ENCODE peak calls at places on chromosomes 11 and 22, in five cellular contexts. B is ovary, N is suprapubic skin, L is lower lobe of right lung, T is GM23338. K is an unnamed sample. For H3K4me1, the result is how much of the 10 kb centered on the place peaks cover.

GRCh38 chr11:46461461-46461927 is 69.9 kb upstream of the CHRM4 start:
- DNase-seq in B (no peak), N (no peak), L (no peak), T (no peak), K (no peak)

GRCh38 chr22:48703265-48703941 is 1124.3 kb downstream of the BRD1 start:
- DNase-seq in B (no peak), N (peak), L (peak), T (no peak), K (no peak)

GRCh38 chr22:46432164-46433068 is 96.9 kb downstream of the TRMU start:
- DNase-seq in B (no peak), N (no peak), L (no peak), T (no peak), K (no peak)

GRCh38 chr11:252666-253065 is 15.9 kb downstream of the PSMD13 start:
- DNase-seq in B (no peak), N (no peak), L (no peak), T (no peak), K (no peak)

GRCh38 chr11:85595285-85595884 is 31.8 kb downstream of the DLG2 start:
- DNase-seq in B (no peak), N (no peak), L (no peak), T (peak), K (no peak)

GRCh38 chr11:41534861-41535260 is 75.4 kb upstream of the LRRC4C start:
- DNase-seq in B (no peak), N (no peak), L (no peak), T (no peak), K (no peak)

GRCh38 chr11:81203876-81204275 is 1529.8 kb downstream of the FAM181B start:
- DNase-seq in B (no peak), N (no peak), L (no peak), T (no peak), K (no peak)

GRCh38 chr11:64745523-64746328 is 1.8 kb upstream of the RASGRP2 start:
- DNase-seq in B (peak), N (peak), L (peak), T (peak), K (peak)

GRCh38 chr11:115206365-115207022 is 297.7 kb downstream of the CADM1 start:
- DNase-seq in B (no peak), N (no peak), L (no peak), T (no peak), K (no peak)

GRCh38 chr11:125329786-125330185 is 165.2 kb downstream of the PKNOX2 start:
- DNase-seq in B (no peak), N (no peak), L (no peak), T (no peak), K (no peak)

GRCh38 chr11:118001494-118001971 is 15.3 kb downstream of the IL10RA start:
- DNase-seq in B (no peak), N (no peak), L (no peak), T (no peak), K (no peak)

GRCh38 chr22:35457729-35458546 is 58.0 kb downstream of the MCM5 start:
- DNase-seq in B (no peak), N (no peak), L (no peak), T (no peak), K (no peak)

GRCh38 chr11:71333473-71333872 is 81.1 kb upstream of the SHANK2 start:
- DNase-seq in B (no peak), N (no peak), L (no peak), T (no peak), K (no peak)

GRCh38 chr11:122150484-122151124 is 34.6 kb upstream of the BLID start:
- DNase-seq in B (no peak), N (no peak), L (no peak), T (no peak), K (no peak)

GRCh38 chr22:38718414-38718813 is 12.7 kb downstream of the GTPBP1 start:
- DNase-seq in B (peak), N (no peak), L (peak), T (peak), K (no peak)

GRCh38 chr11:9714540-9714939 is 50.7 kb downstream of the SWAP70 start:
- DNase-seq in B (no peak), N (no peak), L (no peak), T (no peak), K (no peak)

GRCh38 chr11:111764621-111765020 is 1.6 kb downstream of the PPP2R1B start:
- DNase-seq in B (no peak), N (no peak), L (no peak), T (no peak), K (peak)
- H3K4me1 ChIP-seq in B (under half), N (under half), L (under half), T (under half), K (under half)

GRCh38 chr11:2400069-2400760 is at the start of gene TSSC4:
- DNase-seq in B (peak), N (peak), L (peak), T (peak), K (peak)

GRCh38 chr11:2402106-2402505 is 1.6 kb downstream of the TSSC4 start:
- DNase-seq in B (no peak), N (no peak), L (no peak), T (no peak), K (no peak)

GRCh38 chr11:2402890-2403645 is 2.5 kb downstream of the TSSC4 start:
- DNase-seq in B (no peak), N (no peak), L (no peak), T (no peak), K (no peak)

GRCh38 chr11:2400761-2401435 is 348 bp downstream of the TSSC4 start:
- DNase-seq in B (no peak), N (no peak), L (no peak), T (no peak), K (no peak)

DNA sequence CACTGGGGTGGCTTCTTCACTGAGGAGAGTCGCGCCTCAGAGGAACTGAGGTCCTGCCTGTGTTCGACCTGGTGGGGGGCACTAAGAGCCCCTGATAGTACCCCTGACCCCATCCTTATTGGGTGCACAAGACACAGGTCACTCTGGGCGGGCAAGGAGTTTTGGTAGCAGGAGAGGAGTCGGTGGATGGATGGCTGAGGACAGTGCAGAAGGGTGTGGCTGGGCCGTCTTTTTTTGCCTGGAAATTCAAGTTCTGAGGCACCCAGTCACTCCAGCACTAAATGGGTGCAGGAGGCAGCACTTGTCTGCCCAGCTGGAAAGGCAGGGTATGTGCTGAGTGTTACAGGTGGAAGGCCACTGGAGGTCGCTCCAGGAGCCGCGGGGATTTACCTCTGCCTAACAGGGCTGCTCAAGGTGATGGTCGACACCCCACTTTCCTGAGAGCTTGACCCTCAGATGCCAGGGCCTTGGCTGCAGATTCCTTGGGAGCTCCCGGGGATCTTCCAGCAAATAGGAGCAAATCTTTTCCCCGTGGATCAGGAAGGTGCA is 960 bp downstream of the TSSC4 start:
- DNase-seq in B (no peak), N (no peak), L (no peak), T (no peak), K (no peak)
- TF ChIP-seq CTCF in B (no peak), N (no peak), L (no peak), T (peak), K (no peak)

DNA sequence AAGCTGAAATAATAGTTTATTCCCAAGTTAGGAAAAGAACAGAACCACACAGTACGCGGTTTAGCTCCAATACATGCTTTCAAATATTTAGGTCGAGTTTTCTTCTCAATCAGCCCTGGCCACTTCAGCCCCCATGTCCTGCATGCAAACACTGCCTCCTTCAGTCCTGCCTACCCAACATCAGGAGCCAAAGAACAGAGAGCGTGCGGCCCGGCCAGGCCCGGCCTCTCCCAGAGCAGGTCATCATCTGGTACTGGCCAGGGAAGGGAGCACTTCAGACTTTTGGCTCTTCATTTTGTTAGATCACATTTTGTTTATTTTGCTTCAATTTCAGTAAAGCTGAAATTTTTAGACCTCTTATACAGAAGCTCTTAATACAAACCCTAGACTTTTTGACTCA is 6.7 kb downstream of the BRD1 start:
- DNase-seq in B (no peak), N (no peak), L (peak), T (no peak), K (peak)
- H3K4me1 ChIP-seq in B (under half), N (half or more), L (under half), T (under half), K (under half)

GRCh38 chr11:60130496-60130895 is 42.0 kb downstream of the MS4A2 start:
- DNase-seq in B (no peak), N (no peak), L (no peak), T (peak), K (peak)
- TF ChIP-seq CTCF in B (no peak), N (no peak), L (peak), T (peak), K (peak)

GRCh38 chr11:65911682-65912568 is 6.9 kb downstream of the C11orf68 start:
- DNase-seq in B (peak), N (peak), L (no peak), T (peak), K (peak)
- H3K4me1 ChIP-seq in B (under half), N (half or more), L (under half), T (under half), K (under half)

DNA sequence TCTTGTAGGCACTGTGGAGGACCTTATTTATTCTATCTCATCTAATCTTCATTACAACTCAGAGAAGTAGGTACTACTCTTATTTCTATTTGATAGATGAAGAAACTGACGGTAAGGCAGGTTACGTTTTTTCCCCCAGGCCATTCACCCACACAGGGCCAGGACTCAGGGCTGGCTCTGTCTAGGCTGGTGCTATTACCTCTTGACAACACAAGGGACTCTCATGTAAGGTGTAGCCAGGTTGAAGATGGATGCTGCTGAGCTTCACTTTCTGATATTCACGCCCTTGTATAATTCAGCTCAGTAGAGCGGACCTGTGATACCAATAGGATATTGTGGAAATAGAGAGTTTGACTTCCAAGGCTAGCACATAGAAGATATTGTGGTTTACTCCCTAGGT is 413.1 kb upstream of the NARS2 start:
- DNase-seq in B (no peak), N (no peak), L (no peak), T (no peak), K (no peak)
- TF ChIP-seq CTCF in B (no peak), N (no peak), L (no peak), T (no peak), K (no peak)

DNA sequence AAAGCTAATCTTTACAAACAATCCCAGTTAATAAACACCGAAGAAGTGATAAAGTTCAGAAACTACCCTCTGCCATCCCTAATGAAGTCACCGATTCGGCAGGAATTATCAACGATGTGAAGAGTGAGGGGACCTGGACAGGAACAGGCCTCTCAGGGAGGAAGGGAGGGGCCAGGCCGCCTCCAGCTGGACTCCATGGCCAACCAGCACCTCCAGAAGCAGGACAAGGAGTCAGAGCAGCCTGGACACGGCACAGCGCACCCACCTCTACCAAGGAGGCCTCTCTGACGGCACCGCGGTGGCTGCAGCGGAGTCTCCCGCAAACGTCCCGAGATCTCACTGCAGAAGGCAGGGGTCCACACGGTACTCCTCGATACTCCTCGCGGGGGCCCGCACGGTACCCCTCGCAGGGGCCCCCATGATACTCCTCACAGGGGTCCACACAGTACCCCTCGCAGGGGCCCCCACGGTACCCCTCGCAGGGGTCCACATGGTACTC is 3.8 kb downstream of the TOLLIP start:
- DNase-seq in B (no peak), N (peak), L (no peak), T (no peak), K (no peak)
- H3K4me1 ChIP-seq in B (under half), N (half or more), L (half or more), T (under half), K (half or more)

DNA sequence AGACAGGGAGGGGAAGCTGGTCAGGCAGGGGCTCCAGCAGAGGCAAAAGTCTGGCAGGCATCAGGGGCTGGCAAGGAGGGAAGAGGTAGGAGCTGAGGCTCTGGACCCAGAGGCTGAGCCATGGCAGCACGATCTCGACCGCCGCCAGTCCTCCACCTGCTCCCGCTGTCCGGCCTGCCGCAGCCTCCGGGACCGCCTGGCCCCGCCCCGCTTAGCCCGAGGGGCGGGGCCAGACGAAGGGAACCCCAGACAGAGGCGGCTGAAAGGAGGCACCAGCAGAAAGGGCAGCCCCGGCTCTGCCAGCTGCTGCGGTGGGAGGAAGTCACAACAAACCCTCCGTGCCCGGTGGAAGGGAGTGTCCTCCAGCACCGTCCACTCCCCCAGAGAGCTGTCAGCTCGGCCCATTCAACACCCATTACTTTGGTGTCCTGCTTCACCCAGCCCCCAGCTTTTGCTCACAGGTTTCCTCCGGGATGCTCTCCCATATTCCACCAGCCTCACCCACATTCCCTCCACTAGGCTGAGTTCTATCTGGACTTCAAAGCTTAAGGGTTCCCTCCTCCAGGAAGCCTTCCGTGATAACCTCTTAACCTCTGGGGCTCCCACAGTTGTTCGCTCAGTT is at the start of gene MFNG:
- DNase-seq in B (peak), N (peak), L (peak), T (peak), K (peak)
- TF ChIP-seq CTCF in B (no peak), N (no peak), L (no peak), T (peak), K (no peak)

K was measured in testis.